ENCODE peak calls at places on chromosomes 4 and X, in six cellular contexts. K, I, X, U, Y and F are unnamed samples.

GRCh38 chrX:115147220-115147619 is 42.0 kb upstream of the RBMXL3 start:
- DNase-seq in Y (peak), K (no peak), U (peak), I (no peak), X (no peak), F (peak)

GRCh38 chr4:89157488-89158024 is 46.2 kb downstream of the TIGD2 start:
- DNase-seq in K (no peak), U (no peak), I (no peak), Y (no peak), X (no peak), F (no peak)

GRCh38 chr4:4758708-4759107 is 100.8 kb upstream of the MSX1 start:
- DNase-seq in I (no peak), U (no peak), K (no peak), Y (no peak), X (no peak), F (peak)

GRCh38 chr4:161991811-161992210 is 172.0 kb downstream of the FSTL5 start:
- DNase-seq in U (no peak), Y (no peak), I (no peak), X (no peak), K (no peak), F (no peak)

GRCh38 chr4:15459706-15460105 is 10.0 kb upstream of the CC2D2A start:
- DNase-seq in X (no peak), U (no peak), I (no peak), Y (no peak), K (no peak), F (no peak)

GRCh38 chrX:154819771-154820341 is 14.6 kb upstream of the MPP1 start:
- DNase-seq in K (no peak), U (no peak), Y (no peak), X (no peak), I (no peak), F (no peak)

GRCh38 chrX:52556741-52557140 is 39.9 kb upstream of the XAGE1B start:
- DNase-seq in X (no peak), K (no peak), U (no peak), I (no peak), Y (no peak), F (no peak)

GRCh38 chr4:139849219-139849618 is 183.6 kb downstream of the MGST2 start:
- DNase-seq in U (no peak), X (no peak), K (no peak), Y (no peak), I (no peak), F (no peak)

GRCh38 chr4:25065451-25065850 is 34.7 kb upstream of the LGI2 start:
- DNase-seq in I (no peak), X (no peak), Y (no peak), K (no peak), U (no peak), F (no peak)

GRCh38 chrX:45449982-45450381 is 249.3 kb upstream of the DIPK2B start:
- DNase-seq in X (no peak), Y (peak), K (no peak), U (peak), I (no peak), F (no peak)

GRCh38 chrX:9308426-9308825 is 156.4 kb upstream of the TBL1X start:
- DNase-seq in Y (no peak), K (no peak), U (no peak), X (no peak), I (no peak), F (no peak)

GRCh38 chrX:24990585-24990984 is 25.2 kb downstream of the ARX start:
- DNase-seq in Y (no peak), U (no peak), I (no peak), K (no peak), X (no peak), F (no peak)

GRCh38 chrX:39582091-39582490 is 515.7 kb downstream of the BCOR start:
- DNase-seq in K (no peak), U (peak), X (no peak), I (no peak), Y (peak), F (no peak)

GRCh38 chr4:33482773-33483172 is 2761.5 kb downstream of the ARAP2 start:
- DNase-seq in X (no peak), Y (no peak), K (no peak), U (no peak), I (no peak), F (no peak)

GRCh38 chrX:8784162-8784561 is 17.0 kb downstream of the FAM9A start:
- DNase-seq in X (no peak), U (no peak), Y (no peak), K (no peak), I (no peak), F (no peak)

GRCh38 chr4:129515356-129515755 is 419.4 kb downstream of the C4orf33 start:
- DNase-seq in Y (no peak), U (no peak), X (no peak), I (no peak), K (no peak), F (no peak)

GRCh38 chr4:165874799-165875371 is 1.8 kb downstream of the TLL1 start:
- DNase-seq in K (no peak), I (peak), U (no peak), X (peak), Y (peak), F (peak)

GRCh38 chr4:52713456-52713937 is 37.7 kb downstream of the ERVMER34-1 start:
- DNase-seq in U (no peak), K (no peak), Y (no peak), X (no peak), I (no peak), F (no peak)

GRCh38 chrX:80511969-80512760 is 91.9 kb downstream of the TENT5D start:
- DNase-seq in K (no peak), I (no peak), Y (no peak), U (peak), X (no peak), F (no peak)

GRCh38 chr4:5863461-5864113 is 29.3 kb downstream of the CRMP1 start:
- DNase-seq in Y (peak), U (peak), K (no peak), I (no peak), X (no peak), F (no peak)

GRCh38 chr4:96974295-96974694 is 1134.4 kb downstream of the PDHA2 start:
- DNase-seq in U (no peak), Y (no peak), I (no peak), K (no peak), X (no peak), F (no peak)

GRCh38 chr4:3472411-3473141 is 9.5 kb downstream of the DOK7 start:
- DNase-seq in I (no peak), K (no peak), X (no peak), Y (no peak), U (no peak), F (no peak)

GRCh38 chr4:48939785-48940184 is 33.2 kb upstream of the OCIAD2 start:
- DNase-seq in Y (peak), K (no peak), I (no peak), X (no peak), U (peak), F (no peak)

GRCh38 chrX:147079457-147079856 is 264.9 kb upstream of the CXorf51A start:
- DNase-seq in X (no peak), Y (no peak), K (no peak), I (no peak), U (no peak), F (no peak)

GRCh38 chr4:148694702-148695101 is 252.5 kb upstream of the NR3C2 start:
- DNase-seq in K (no peak), Y (no peak), U (no peak), X (no peak), I (no peak), F (no peak)

GRCh38 chrX:19765628-19766027 is 121.8 kb downstream of the SH3KBP1 start:
- DNase-seq in Y (no peak), U (no peak), X (no peak), I (no peak), K (no peak), F (no peak)

GRCh38 chr4:37722000-37722638 is 35.9 kb upstream of the RELL1 start:
- DNase-seq in X (no peak), K (no peak), Y (no peak), I (no peak), U (no peak), F (no peak)

GRCh38 chrX:24145340-24146186 is 4.0 kb upstream of the ZFX start:
- DNase-seq in Y (no peak), X (no peak), K (no peak), U (peak), I (no peak), F (no peak)

GRCh38 chrX:47515941-47516649 is 33.1 kb upstream of the ZNF41 start:
- DNase-seq in I (no peak), K (no peak), Y (peak), X (no peak), U (peak), F (no peak)

GRCh38 chrX:151552721-151553120 is 10.8 kb upstream of the PASD1 start:
- DNase-seq in I (no peak), K (no peak), U (no peak), Y (no peak), X (no peak), F (no peak)

GRCh38 chr4:138225477-138225876 is 16.7 kb downstream of the SLC7A11 start:
- DNase-seq in U (peak), X (no peak), K (no peak), Y (no peak), I (no peak), F (no peak)

GRCh38 chrX:153499876-153500275 is 5.1 kb downstream of the BGN start:
- DNase-seq in U (no peak), I (no peak), K (no peak), Y (no peak), X (no peak), F (no peak)

GRCh38 chr4:21202959-21203358 is 502.7 kb downstream of the PACRGL start:
- DNase-seq in I (no peak), K (no peak), X (no peak), U (no peak), Y (no peak), F (no peak)

GRCh38 chr4:139511320-139511719 is 44.7 kb downstream of the SETD7 start:
- DNase-seq in U (peak), Y (no peak), K (no peak), I (no peak), X (no peak), F (no peak)

GRCh38 chr4:128916832-128917231 is 107.3 kb downstream of the JADE1 start:
- DNase-seq in K (no peak), U (no peak), Y (no peak), X (peak), I (no peak), F (no peak)

GRCh38 chr4:85147481-85148076 is 181.1 kb upstream of the WDFY3 start:
- DNase-seq in U (peak), X (peak), Y (peak), I (peak), K (no peak), F (peak)

GRCh38 chr4:86961605-86962295 is 26.9 kb downstream of the AFF1 start:
- DNase-seq in X (peak), U (peak), K (no peak), Y (no peak), I (no peak), F (peak)

DNA sequence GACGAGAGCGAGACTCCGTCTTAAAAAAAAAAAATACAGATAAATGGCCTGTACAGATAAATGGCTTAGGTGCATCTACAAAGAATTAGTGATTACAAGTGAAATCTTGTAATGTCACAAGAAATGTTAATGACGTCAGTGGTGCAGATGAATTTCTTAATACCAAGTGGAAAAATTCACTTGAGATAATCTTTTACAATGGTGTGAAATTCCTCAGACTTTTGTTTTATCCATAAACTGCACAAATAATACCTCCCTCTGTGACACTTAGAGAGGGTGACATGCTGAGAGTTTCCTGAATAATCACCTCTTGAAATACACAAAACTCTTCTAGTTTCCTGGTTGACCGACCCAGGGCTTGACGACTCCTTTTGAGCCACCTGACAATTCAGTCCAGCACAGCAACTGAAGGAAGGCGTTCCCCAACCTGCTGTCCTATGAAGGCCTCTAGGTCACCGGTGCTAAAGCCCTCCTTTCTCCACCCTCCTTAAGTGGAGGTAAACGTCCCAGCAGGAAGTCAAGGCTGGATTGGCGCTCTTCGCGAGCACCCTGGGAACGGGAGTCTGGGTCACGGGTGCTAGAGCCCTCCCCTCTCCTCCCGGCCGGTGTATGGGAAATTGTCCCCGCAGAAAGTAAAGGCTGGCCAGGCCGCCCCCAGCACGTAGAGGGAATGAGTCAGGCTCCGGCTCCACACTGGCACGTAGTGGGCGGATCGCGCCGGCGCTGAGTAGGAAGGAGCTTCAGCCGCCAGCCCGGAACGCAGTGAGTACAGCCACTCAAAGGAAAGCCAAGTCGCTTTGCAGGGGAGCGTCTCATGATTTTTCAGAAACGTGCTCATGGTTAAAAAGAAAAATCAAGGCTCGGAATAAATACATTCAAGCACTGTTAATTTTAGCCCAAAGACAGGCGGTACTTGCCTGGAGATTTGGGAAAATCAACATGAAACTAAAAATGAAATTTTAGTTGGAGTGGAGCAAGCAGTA is at the start of gene TMEM144:
- DNase-seq in U (peak), Y (peak), I (peak), K (peak), X (peak), F (peak)
- TF ChIP-seq CTCF in U (no peak), Y (no peak), I (no peak), K (no peak), X (no peak), F (no peak)

DNA sequence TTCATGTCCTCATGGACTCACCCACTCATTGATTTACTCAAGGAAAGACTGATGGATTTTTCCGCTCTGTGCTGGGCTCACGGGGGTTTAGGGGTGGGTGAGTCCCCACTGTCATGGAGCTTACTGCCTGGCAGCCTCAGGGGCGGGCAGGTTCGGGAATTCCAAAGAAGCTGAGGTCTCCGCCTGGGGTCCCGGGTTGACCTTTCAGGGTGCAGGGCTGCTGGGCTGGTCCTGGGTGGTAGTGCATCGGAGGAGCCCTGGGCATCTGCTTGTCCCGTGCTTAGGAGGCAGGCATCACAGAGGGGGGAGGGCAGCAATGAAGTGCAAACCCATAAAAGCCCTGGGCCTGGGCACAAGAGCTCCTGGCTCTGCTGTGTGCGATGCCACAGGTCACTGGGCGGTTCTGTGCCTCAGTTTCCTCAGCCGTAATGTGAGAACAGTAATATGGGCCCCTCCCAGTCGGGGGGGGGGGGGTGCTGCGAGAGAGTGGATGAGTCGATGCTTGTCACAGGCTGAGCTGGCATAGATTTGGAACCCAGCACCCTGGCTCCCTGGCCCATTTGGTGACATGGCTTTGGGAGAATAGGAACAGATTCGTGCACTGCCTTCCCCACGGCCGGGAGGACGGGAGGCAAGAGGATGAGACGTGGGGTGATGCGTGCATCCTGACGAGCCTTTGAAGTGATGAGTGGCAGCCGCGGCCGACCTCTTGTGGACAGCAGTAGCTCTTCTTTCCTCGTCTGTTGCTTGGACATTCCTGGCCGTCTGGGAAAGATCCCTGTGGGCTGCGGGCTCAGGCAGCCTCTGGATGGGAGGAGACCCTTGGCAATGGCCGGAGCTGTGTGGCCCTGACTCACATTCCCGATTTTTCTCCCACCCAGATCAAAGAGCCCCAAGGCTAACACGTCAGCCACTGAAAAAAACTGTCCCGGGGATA is 42.0 kb downstream of the PSAPL1 start:
- DNase-seq in X (peak), U (peak), I (no peak), Y (no peak), K (no peak), F (no peak)
- TF ChIP-seq CTCF in X (peak), U (peak), I (no peak), Y (no peak), K (no peak), F (no peak)

GRCh38 chr4:142743071-142743825 is 102.9 kb downstream of the INPP4B start:
- DNase-seq in X (no peak), U (peak), Y (no peak), K (no peak), I (no peak), F (no peak)

GRCh38 chr4:142741995-142742394 is 104.1 kb downstream of the INPP4B start:
- DNase-seq in U (no peak), K (no peak), Y (no peak), I (no peak), X (no peak), F (no peak)
- TF ChIP-seq CTCF in U (no peak), K (no peak), Y (no peak), I (no peak), X (no peak), F (no peak)

DNA sequence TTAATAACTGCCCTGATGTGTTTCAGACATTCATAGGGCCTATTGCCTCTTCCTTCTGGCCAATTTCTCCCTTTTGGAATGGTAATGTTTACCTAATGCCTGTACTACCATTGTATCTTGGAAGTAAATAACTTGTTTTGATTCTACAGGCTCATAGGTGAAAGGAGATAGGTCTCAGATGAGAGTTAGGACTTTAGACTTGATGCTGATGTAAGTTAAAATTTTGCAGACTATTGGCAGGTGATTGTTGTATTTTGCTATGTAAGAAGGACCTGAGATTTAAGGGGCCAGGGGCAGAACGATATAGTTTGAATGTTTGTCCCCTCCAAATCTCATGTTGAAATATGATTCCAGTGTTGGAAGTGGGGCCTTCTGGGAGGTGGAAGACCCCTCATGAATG is 215.5 kb downstream of the SLC39A8 start:
- DNase-seq in I (no peak), Y (no peak), U (no peak), X (no peak), K (no peak), F (no peak)
- TF ChIP-seq CTCF in I (no peak), Y (no peak), U (no peak), X (no peak), K (no peak), F (no peak)

GRCh38 chrX:108304210-108304609 is 134.0 kb downstream of the COL4A6 start:
- DNase-seq in X (no peak), Y (no peak), I (no peak), K (no peak), U (peak), F (no peak)
- TF ChIP-seq CTCF in X (no peak), Y (peak), I (peak), K (peak), U (peak), F (peak)

DNA sequence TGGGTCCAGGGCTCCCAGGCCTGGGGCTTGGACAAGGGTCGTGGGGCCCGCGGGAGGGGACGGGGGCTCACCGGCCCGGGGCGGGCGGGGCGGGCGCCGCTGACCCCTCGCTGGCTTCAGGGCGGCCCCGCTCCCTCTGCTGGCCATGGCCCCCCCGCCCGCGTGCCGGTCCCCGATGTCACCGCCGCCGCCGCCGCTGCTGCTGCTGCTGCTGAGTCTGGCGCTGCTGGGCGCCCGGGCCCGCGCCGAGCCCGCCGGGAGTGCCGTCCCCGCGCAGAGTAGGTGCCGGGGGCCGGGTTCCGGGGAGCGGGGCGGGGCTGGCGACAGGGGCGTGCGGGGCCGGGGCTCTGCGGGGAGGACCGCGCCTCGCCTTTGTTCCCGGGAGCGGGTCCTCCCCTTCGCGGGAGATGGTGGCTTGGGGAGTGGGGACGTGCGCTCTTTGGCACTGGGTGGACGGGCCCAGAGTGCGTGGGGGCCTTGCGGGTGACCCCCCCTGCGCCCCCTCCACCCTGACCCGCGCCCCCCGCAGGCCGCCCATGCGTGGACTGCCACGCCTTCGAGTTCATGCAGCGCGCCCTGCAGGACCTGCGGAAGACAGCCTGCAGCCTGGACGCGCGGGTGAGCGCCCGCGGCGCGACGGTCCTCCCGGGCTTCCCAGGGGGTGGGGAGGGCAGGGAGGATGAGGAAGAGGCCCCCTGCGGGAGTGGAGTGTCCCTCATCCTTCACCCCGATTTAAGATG is 16.8 kb upstream of the NAT8L start:
- DNase-seq in K (peak), I (no peak), U (no peak), X (no peak), Y (no peak), F (peak)
- TF ChIP-seq CTCF in K (no peak), I (no peak), U (no peak), X (no peak), Y (no peak), F (peak)